ENCODE peak calls at places on chromosomes 12 and 14, in four cellular contexts. J, F, H and Q are unnamed samples.

GRCh38 chr14:50801706-50802105 is 29.3 kb downstream of the NIN start:
- DNase-seq in J (no peak), F (no peak), H (no peak), Q (no peak)

GRCh38 chr14:105853907-105854599 is 327.7 kb downstream of the TMEM121 start:
- DNase-seq in J (no peak), F (no peak), H (no peak), Q (no peak)

GRCh38 chr12:124277394-124278222 is 17.3 kb upstream of the RFLNA start:
- DNase-seq in J (no peak), F (no peak), H (no peak), Q (peak)

GRCh38 chr12:132018193-132018916 is 68.6 kb downstream of the EP400 start:
- DNase-seq in J (no peak), F (no peak), H (no peak), Q (no peak)

GRCh38 chr12:64304571-64304970 is 82.5 kb upstream of the KICS2 start:
- DNase-seq in J (no peak), F (no peak), H (no peak), Q (peak)

GRCh38 chr12:84397279-84397678 is 515.3 kb downstream of the SLC6A15 start:
- DNase-seq in J (no peak), F (no peak), H (no peak), Q (no peak)

GRCh38 chr14:99924379-99924778 is 131.2 kb downstream of the EML1 start:
- DNase-seq in J (no peak), F (no peak), H (no peak), Q (no peak)

GRCh38 chr12:54036620-54037359 is 3.9 kb downstream of the HOXC5 start:
- DNase-seq in J (no peak), F (no peak), H (no peak), Q (peak)

GRCh38 chr14:75279739-75280447 is 1.3 kb downstream of the FOS start:
- DNase-seq in J (no peak), F (no peak), H (peak), Q (peak)

GRCh38 chr14:96091941-96092411 is 52.8 kb downstream of the C14orf132 start:
- DNase-seq in J (no peak), F (no peak), H (no peak), Q (no peak)

GRCh38 chr14:103723176-103724081 is 7.8 kb downstream of the ZFYVE21 start:
- DNase-seq in J (no peak), F (no peak), H (no peak), Q (no peak)

GRCh38 chr12:123532021-123532420 is 1.5 kb downstream of the RILPL1 start:
- DNase-seq in J (peak), F (no peak), H (no peak), Q (peak)

GRCh38 chr14:101111620-101112290 is 208.2 kb upstream of the RTL1 start:
- DNase-seq in J (no peak), F (no peak), H (no peak), Q (no peak)

GRCh38 chr14:24630087-24630871 is 3.7 kb downstream of the GZMB start:
- DNase-seq in J (no peak), F (no peak), H (no peak), Q (no peak)

GRCh38 chr12:92149563-92149962 is 3.9 kb upstream of the BTG1 start:
- DNase-seq in J (no peak), F (no peak), H (no peak), Q (peak)

GRCh38 chr12:131194166-131194565 is 240.5 kb downstream of the ADGRD1 start:
- DNase-seq in J (no peak), F (no peak), H (no peak), Q (peak)

GRCh38 chr14:61977217-61977616 is 215.0 kb downstream of the SNAPC1 start:
- DNase-seq in J (no peak), F (no peak), H (no peak), Q (no peak)

GRCh38 chr14:60867503-60868172 is 113.2 kb downstream of the TRMT5 start:
- DNase-seq in J (no peak), F (no peak), H (no peak), Q (no peak)

GRCh38 chr14:77593501-77593911 is 22.9 kb downstream of the SPTLC2 start:
- DNase-seq in J (no peak), F (no peak), H (no peak), Q (no peak)

GRCh38 chr12:50024804-50025186 is 499 bp downstream of the RACGAP1 start:
- DNase-seq in J (no peak), F (no peak), H (no peak), Q (no peak)

GRCh38 chr12:32107376-32108267 is 975 bp downstream of the BICD1 start:
- DNase-seq in J (peak), F (no peak), H (peak), Q (peak)

GRCh38 chr12:111597731-111598636 is 1.1 kb downstream of the ATXN2 start:
- DNase-seq in J (peak), F (peak), H (peak), Q (peak)

GRCh38 chr14:82872494-82872893 is 1338.8 kb upstream of the SEL1L start:
- DNase-seq in J (no peak), F (no peak), H (no peak), Q (no peak)

GRCh38 chr12:69443916-69444315 is 26.3 kb upstream of the FRS2 start:
- DNase-seq in J (no peak), F (no peak), H (no peak), Q (no peak)

GRCh38 chr12:123119808-123120207 is 31.1 kb downstream of the PITPNM2 start:
- DNase-seq in J (no peak), F (no peak), H (no peak), Q (no peak)

GRCh38 chr12:1644523-1645438 is 15.8 kb downstream of the WNT5B start:
- DNase-seq in J (no peak), F (peak), H (peak), Q (peak)